ENCODE peak calls at places on chromosome 20, in five cellular contexts. One of them, this sample, is unnamed.

GRCh38 chr20:53678990-53679596 is 85.5 kb upstream of the ZNF217 start:
- DNase-seq in HL-60: peak
- DNase-seq in aorta: no peak
- DNase-seq in SW480: no peak
- DNase-seq in left lung: no peak
- DNase-seq in this sample: no peak

GRCh38 chr20:61761453-61762207 is 304.1 kb downstream of the TAF4 start:
- DNase-seq in left lung: peak
- DNase-seq in HL-60: no peak
- DNase-seq in aorta: peak
- DNase-seq in SW480: no peak
- DNase-seq in this sample: no peak

GRCh38 chr20:45044084-45044573 is 56.8 kb downstream of the KCNS1 start:
- DNase-seq in left lung: no peak
- DNase-seq in aorta: no peak
- DNase-seq in SW480: peak
- DNase-seq in HL-60: peak
- DNase-seq in this sample: peak

GRCh38 chr20:25538838-25539665 is 46.3 kb downstream of the NINL start:
- DNase-seq in aorta: no peak
- DNase-seq in HL-60: no peak
- DNase-seq in left lung: no peak
- DNase-seq in SW480: no peak
- DNase-seq in this sample: peak

GRCh38 chr20:19828233-19828632 is 70.2 kb downstream of the RIN2 start:
- DNase-seq in left lung: no peak
- DNase-seq in SW480: peak
- DNase-seq in aorta: no peak
- DNase-seq in HL-60: peak
- DNase-seq in this sample: peak

GRCh38 chr20:407097-407952 is 774 bp upstream of the RBCK1 start:
- DNase-seq in SW480: peak
- DNase-seq in HL-60: peak
- DNase-seq in left lung: peak
- DNase-seq in aorta: peak
- DNase-seq in this sample: peak

GRCh38 chr20:10708342-10709185 is 34.8 kb upstream of the JAG1 start:
- DNase-seq in left lung: no peak
- DNase-seq in HL-60: no peak
- DNase-seq in SW480: no peak
- DNase-seq in aorta: no peak
- DNase-seq in this sample: no peak

GRCh38 chr20:14245368-14245970 is 91.9 kb downstream of the FLRT3 start:
- DNase-seq in HL-60: no peak
- DNase-seq in left lung: no peak
- DNase-seq in SW480: no peak
- DNase-seq in aorta: no peak
- DNase-seq in this sample: no peak

GRCh38 chr20:62707981-62708521 is 585 bp upstream of the NTSR1 start:
- DNase-seq in aorta: no peak
- DNase-seq in left lung: peak
- DNase-seq in HL-60: peak
- DNase-seq in SW480: peak
- DNase-seq in this sample: no peak

GRCh38 chr20:52193886-52194545 is 2.4 kb upstream of the ZFP64 start:
- DNase-seq in HL-60: no peak
- DNase-seq in SW480: no peak
- DNase-seq in left lung: no peak
- DNase-seq in aorta: no peak
- DNase-seq in this sample: peak

This sample was measured in DMS53.